ENCODE peak calls at places on chromosomes 13 and 19, in seven cellular contexts. F, K, V, B, Y, Q and I are unnamed samples.

GRCh38 chr13:30026093-30026492 is 175.7 kb upstream of the UBL3 start:
- DNase-seq in B (no peak), Q (peak; percentile 94), K (no peak), F (no peak), V (peak; percentile 36), Y (no peak), I (no peak)

GRCh38 chr13:102198418-102199322 is 203.2 kb downstream of the FGF14 start:
- DNase-seq in F (no peak), B (no peak), Q (no peak), V (peak; percentile 2), K (no peak), Y (no peak), I (peak; percentile 50)

GRCh38 chr19:40594657-40595077 is 6.5 kb upstream of the LTBP4 start:
- DNase-seq in V (no peak), B (no peak), Q (peak; percentile 62), K (no peak), Y (peak; percentile 49), F (no peak), I (no peak)

GRCh38 chr13:20475927-20476691 is 49.5 kb downstream of the CRYL1 start:
- DNase-seq in B (no peak), V (no peak), F (peak; percentile 79), Y (no peak), K (no peak), Q (no peak), I (no peak)

GRCh38 chr19:36215276-36216171 is 618 bp downstream of the ZNF146 start:
- DNase-seq in K (peak; percentile 7), V (peak; percentile 60), B (no peak), Q (peak; percentile 37), F (no peak), Y (no peak), I (peak; percentile 69)

GRCh38 chr19:5799247-5800241 is 5.3 kb upstream of the NRTN start:
- DNase-seq in K (no peak), Y (peak; percentile 29), F (no peak), B (no peak), Q (no peak), V (no peak), I (no peak)

GRCh38 chr19:48510421-48511268 is 990 bp downstream of the LMTK3 start:
- DNase-seq in V (peak; percentile 57), B (no peak), Y (peak; percentile 66), F (peak; percentile 81), K (peak; percentile 68), Q (peak; percentile 64), I (peak; percentile 31)

GRCh38 chr13:30030141-30030750 is 179.8 kb upstream of the UBL3 start:
- DNase-seq in Y (no peak), V (no peak), B (no peak), Q (no peak), K (no peak), F (no peak), I (peak; percentile 27)

GRCh38 chr13:113140677-113141590 is 17.5 kb upstream of the PROZ start:
- DNase-seq in F (no peak), V (no peak), B (no peak), Q (no peak), Y (no peak), K (no peak), I (no peak)